ENCODE peak calls at places on chromosome 19, in four cellular contexts. K, Q, W and M are unnamed samples.

GRCh38 chr19:55484571-55485438 is at the start of gene NAT14:
- DNase-seq in Q (no peak), W (peak; percentile 64), K (peak; percentile 54), M (peak; percentile 86)

GRCh38 chr19:14916848-14917247 is 24.4 kb upstream of the OR7C2 start:
- DNase-seq in K (no peak), Q (no peak), W (no peak), M (no peak)

GRCh38 chr19:50794074-50794777 is 4.0 kb downstream of the ACP4 start:
- DNase-seq in W (no peak), K (no peak), Q (no peak), M (no peak)

GRCh38 chr19:1104452-1105216 is 840 bp downstream of the GPX4 start:
- DNase-seq in K (peak; percentile 78), Q (no peak), W (peak; percentile 83), M (peak; percentile 86)

GRCh38 chr19:58555920-58556632 is 1.2 kb upstream of the CHMP2A start:
- DNase-seq in K (no peak), Q (no peak), W (no peak), M (no peak)

GRCh38 chr19:7550987-7551761 is 15.7 kb downstream of the PNPLA6 start:
- DNase-seq in Q (no peak), W (peak; percentile 65), K (peak; percentile 74), M (no peak)

GRCh38 chr19:41646589-41647204 is 19.8 kb upstream of the CEACAM4 start:
- DNase-seq in Q (no peak), W (no peak), K (no peak), M (no peak)

GRCh38 chr19:42086770-42087550 is 11.0 kb downstream of the ZNF574 start:
- DNase-seq in W (no peak), Q (no peak), K (no peak), M (no peak)

GRCh38 chr19:16779539-16780163 is 49.5 kb upstream of the SIN3B start:
- DNase-seq in K (no peak), Q (no peak), W (no peak), M (no peak)

GRCh38 chr19:31146546-31147183 is 202.6 kb downstream of the TSHZ3 start:
- DNase-seq in W (no peak), Q (no peak), K (no peak), M (no peak)

GRCh38 chr19:31148671-31149070 is 200.6 kb downstream of the TSHZ3 start:
- DNase-seq in W (no peak), Q (no peak), K (no peak), M (no peak)

GRCh38 chr19:31145909-31146453 is 203.3 kb downstream of the TSHZ3 start:
- DNase-seq in W (no peak), Q (no peak), K (no peak), M (no peak)

GRCh38 chr19:31147234-31147633 is 202.0 kb downstream of the TSHZ3 start:
- DNase-seq in Q (no peak), W (no peak), K (no peak), M (no peak)

GRCh38 chr19:31149306-31149975 is 199.8 kb downstream of the TSHZ3 start:
- DNase-seq in K (no peak), W (no peak), Q (no peak), M (no peak)
- H3K27ac ChIP-seq in K (no peak overlapping the region), W (no peak overlapping the region), Q (no peak overlapping the region), M (no peak overlapping the region)

DNA sequence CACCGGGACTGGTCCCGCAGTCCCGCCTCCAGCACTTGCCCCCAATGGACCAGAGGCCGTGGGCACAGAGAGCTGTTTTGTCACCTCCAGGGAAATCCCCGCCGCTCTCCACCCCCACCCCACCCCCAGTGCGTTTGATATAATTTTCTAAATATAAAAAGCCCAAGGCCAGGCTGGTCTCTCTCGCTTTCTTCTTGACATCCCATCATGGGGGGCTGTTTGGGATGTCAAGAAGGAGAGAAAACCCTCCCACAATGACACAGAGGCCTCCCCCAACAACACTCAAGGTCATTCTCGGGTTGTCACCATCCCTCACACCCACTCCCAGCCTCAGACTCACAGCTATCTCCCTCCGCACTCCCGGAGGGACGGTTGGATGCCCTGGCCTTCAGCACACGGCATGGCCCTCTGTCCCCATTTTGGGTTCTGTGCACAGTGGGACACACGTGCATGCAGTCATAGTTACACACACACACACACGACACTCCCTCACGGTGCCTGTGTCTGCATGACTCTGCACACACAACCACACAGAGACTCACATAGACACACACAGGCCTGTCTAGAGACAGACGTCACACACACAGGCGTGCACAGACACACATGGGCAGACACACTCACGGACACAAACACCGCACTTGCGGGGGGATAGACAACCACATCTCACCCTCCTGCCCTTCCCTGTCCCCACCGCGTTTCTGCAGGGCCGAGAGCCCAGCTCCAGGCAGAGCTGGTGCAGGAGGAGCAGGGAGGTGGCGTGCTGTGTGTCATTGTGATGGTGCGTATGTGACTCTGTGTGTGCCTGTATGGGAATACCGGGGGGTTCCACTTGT is 4.8 kb upstream of the NFIC start:
- DNase-seq in K (no peak), W (no peak), Q (no peak), M (no peak)
- H3K27ac ChIP-seq in K (peak overlapping the region; percentile 92), W (peak overlapping the region; percentile 100), Q (peak overlapping the region; percentile 86), M (peak overlapping the region; percentile 92)

DNA sequence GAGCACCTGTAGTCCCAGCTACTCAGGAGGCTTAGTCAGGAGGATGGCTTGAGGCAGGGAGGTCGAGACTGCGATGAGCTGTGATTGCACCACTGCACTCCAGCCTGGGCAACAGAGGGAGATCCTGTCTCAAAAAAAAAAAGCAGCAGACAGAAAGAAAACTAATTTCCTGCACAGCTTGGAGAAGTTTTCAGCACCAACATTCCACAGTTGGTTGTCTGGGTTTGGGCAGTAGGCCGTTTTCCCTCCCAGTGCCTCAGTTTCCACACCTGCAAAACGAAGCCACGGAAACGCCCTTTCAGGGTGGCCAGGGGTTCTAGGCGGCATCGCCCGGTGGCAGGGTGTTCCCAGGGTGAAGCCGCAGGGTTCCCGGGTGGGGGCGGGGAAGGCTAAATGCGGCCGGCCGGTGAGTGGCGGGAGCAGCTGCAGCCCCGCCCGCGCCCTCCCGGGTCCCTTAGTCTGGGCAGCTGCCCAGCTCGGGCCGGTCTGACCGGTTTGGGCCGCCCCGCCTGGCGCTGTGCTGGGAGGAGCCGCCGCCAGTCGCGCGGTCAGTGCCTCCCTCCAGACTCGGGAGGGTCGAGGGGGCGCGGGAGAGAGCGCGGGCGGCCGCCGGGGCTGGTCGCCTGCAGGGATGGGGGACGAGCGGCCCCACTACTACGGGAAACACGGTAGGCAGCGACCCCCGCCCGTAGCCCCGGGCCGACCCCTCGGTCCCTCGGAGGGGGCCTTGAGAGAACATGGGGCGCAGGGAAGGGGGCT is at the start of gene SLC44A2:
- DNase-seq in K (peak; percentile 84), W (peak; percentile 90), Q (no peak), M (peak; percentile 86)
- H3K27ac ChIP-seq in K (peak within 1 kb of the TSS; percentile 77), W (peak within 1 kb of the TSS; percentile 92), Q (peak within 1 kb of the TSS; percentile 36), M (peak within 1 kb of the TSS; percentile 88)

DNA sequence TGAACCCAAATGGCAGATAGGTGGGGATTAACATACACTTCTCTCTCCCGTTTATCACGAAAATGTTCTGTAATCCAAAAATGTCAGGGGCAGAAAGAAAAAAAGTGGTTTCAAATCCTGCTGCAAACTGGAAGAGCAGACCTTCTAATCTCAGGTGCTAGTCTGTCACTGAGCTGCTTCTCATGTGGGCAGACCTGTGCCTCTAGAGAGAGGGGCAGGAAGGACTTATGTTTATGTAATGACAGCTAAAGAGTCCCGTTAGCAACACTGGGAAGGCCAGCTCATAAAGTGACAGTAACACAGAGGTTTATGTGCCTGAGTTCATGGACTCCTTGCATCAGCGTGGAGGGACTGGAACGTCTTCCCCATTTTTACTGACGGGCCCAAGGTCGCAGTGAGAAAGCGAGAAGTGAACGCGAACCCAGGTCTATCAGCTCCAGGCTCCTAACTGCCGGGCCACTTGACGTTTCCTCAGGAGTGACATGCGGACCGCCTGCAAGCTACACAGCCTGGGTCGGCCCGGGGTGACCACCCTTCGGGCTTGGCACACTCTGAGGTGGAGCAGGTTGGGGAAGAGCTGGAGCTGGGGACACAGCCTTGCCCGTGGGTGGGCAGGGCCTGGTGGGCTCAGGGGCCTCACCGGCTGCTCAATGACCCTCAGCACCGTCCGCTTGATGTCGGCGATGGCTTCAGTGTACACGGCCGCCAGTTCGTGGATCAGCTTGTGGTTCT is 9.6 kb upstream of the RSPH6A start:
- DNase-seq in Q (no peak), W (no peak), K (no peak), M (no peak)
- H3K27ac ChIP-seq in Q (no peak overlapping the region), W (peak overlapping the region; percentile 23), K (no peak overlapping the region), M (no peak overlapping the region)

GRCh38 chr19:46412983-46413261 is 442 bp downstream of the CCDC8 start:
- DNase-seq in K (no peak), Q (no peak), W (no peak), M (no peak)
- H3K27ac ChIP-seq in K (peak overlapping the region; percentile 86), Q (peak overlapping the region; percentile 88), W (peak overlapping the region; percentile 16), M (no peak overlapping the region)

GRCh38 chr19:37334179-37335071 is 36.5 kb upstream of the ZNF527 start:
- DNase-seq in K (peak; percentile 95), W (peak; percentile 90), Q (peak; percentile 82), M (peak; percentile 86)
- H3K27ac ChIP-seq in K (peak overlapping the region; percentile 92), W (peak overlapping the region; percentile 90), Q (peak overlapping the region; percentile 71), M (peak overlapping the region; percentile 82)

GRCh38 chr19:44758596-44758995 is 10.1 kb downstream of the BCL3 start:
- DNase-seq in W (no peak), Q (no peak), K (peak; percentile 42), M (no peak)

GRCh38 chr19:44757057-44757734 is 8.7 kb downstream of the BCL3 start:
- DNase-seq in K (peak; percentile 79), W (peak; percentile 80), Q (peak; percentile 47), M (no peak)

GRCh38 chr19:44757735-44758505 is 9.4 kb downstream of the BCL3 start:
- DNase-seq in K (peak; percentile 84), Q (no peak), W (peak; percentile 85), M (no peak)

GRCh38 chr19:44762033-44762432 is 13.5 kb downstream of the BCL3 start:
- DNase-seq in W (no peak), K (no peak), Q (no peak), M (no peak)

GRCh38 chr19:44759083-44759804 is 10.7 kb downstream of the BCL3 start:
- DNase-seq in W (no peak), K (no peak), Q (no peak), M (no peak)
- H3K27ac ChIP-seq in W (no peak overlapping the region), K (peak overlapping the region; percentile 20), Q (no peak overlapping the region), M (no peak overlapping the region)

GRCh38 chr19:12786950-12787349 is 4.3 kb upstream of the JUNB start:
- DNase-seq in K (no peak), Q (no peak), W (no peak), M (no peak)

GRCh38 chr19:12788682-12789097 is 2.6 kb upstream of the JUNB start:
- DNase-seq in W (peak; percentile 85), Q (no peak), K (peak; percentile 92), M (peak; percentile 18)

GRCh38 chr19:12786149-12786870 is 5.0 kb upstream of the JUNB start:
- DNase-seq in K (peak; percentile 72), Q (no peak), W (peak; percentile 65), M (peak; percentile 66)

GRCh38 chr19:12788025-12788681 is 3.1 kb upstream of the JUNB start:
- DNase-seq in K (no peak), Q (no peak), W (no peak), M (no peak)

DNA sequence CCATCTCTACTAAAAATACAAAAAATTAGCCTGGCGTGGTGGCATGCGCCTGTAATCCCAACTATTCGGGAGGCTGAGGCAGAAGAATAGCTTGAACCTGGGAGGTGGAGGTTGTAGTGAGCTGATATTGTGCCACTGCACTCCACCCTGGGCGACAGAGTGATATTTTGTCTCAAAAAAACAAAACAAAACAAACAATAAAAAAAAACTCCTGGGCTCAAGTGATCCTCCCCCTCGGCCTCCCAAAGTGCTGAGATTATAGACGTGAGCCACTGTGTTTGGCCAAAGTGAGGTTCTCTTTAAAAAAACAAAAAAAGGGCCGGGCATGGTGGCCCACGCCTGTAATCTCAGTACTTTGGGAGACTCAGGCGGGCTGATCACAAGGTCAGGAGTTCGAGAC is 3.8 kb upstream of the JUNB start:
- DNase-seq in W (no peak), K (no peak), Q (no peak), M (no peak)
- H3K27ac ChIP-seq in W (peak overlapping the region; percentile 99), K (peak overlapping the region; percentile 99), Q (peak overlapping the region; percentile 99), M (peak overlapping the region; percentile 82)